ENCODE peak calls at places on chromosomes 1 and 21, in ten cellular contexts. Q is tibial nerve; H is cardiac muscle cell; C is breast epithelium; O is transverse colon; M is CD8-positive, alpha-beta T cell; G is esophagus muscularis mucosa; Z is sigmoid colon; W is GM12878; J is lower lobe of right lung. I is an unnamed sample.

GRCh38 chr1:162678439-162678838 is 46.2 kb downstream of the DDR2 start:
- DNase-seq in Q (peak; percentile 37), H (no peak), C (no peak), O (no peak), M (no peak), G (no peak), Z (peak; percentile 80), W (no peak), J (no peak), I (no peak)

GRCh38 chr21:42219606-42220137 is 732 bp downstream of the ABCG1 start:
- DNase-seq in Q (no peak), H (peak; percentile 30), C (no peak), O (peak; percentile 38), M (no peak), G (no peak), Z (peak; percentile 81), W (no peak), J (peak; percentile 69), I (no peak)

GRCh38 chr1:51284487-51284954 is 45.8 kb downstream of the TTC39A start:
- DNase-seq in Q (no peak), H (peak; percentile 68), C (no peak), O (peak; percentile 33), M (no peak), G (no peak), Z (no peak), W (no peak), J (no peak), I (peak; percentile 73)

GRCh38 chr1:98557808-98558390 is 103.6 kb upstream of the SNX7 start:
- DNase-seq in Q (no peak), H (peak; percentile 29), C (no peak), O (no peak), M (no peak), G (no peak), Z (no peak), W (no peak), J (no peak), I (no peak)

GRCh38 chr1:12456979-12457378 is 161.0 kb downstream of the DHRS3 start:
- DNase-seq in Q (no peak), H (no peak), C (no peak), O (no peak), M (no peak), G (no peak), Z (no peak), W (no peak), J (no peak), I (no peak)

GRCh38 chr1:43549921-43550597 is 19.4 kb downstream of the PTPRF start:
- DNase-seq in Q (no peak), H (peak; percentile 66), C (peak; percentile 97), O (peak; percentile 92), M (no peak), G (no peak), Z (peak; percentile 74), W (no peak), J (peak; percentile 90), I (no peak)

GRCh38 chr1:113531321-113531720 is 141.0 kb downstream of the MAGI3 start:
- DNase-seq in Q (no peak), H (no peak), C (no peak), O (no peak), M (no peak), G (no peak), Z (no peak), W (no peak), J (no peak), I (no peak)

GRCh38 chr21:46557469-46557868 is 47.4 kb downstream of the S100B start:
- DNase-seq in Q (no peak), H (no peak), C (no peak), O (no peak), M (no peak), G (no peak), Z (peak; percentile 47), W (no peak), J (peak; percentile 29), I (no peak)

GRCh38 chr21:26148071-26148470 is 22.5 kb downstream of the APP start:
- DNase-seq in Q (no peak), H (peak; percentile 74), C (no peak), O (no peak), M (no peak), G (no peak), Z (no peak), W (no peak), J (no peak), I (peak; percentile 54)

GRCh38 chr1:172720325-172720724 is 61.4 kb downstream of the FASLG start:
- DNase-seq in Q (no peak), H (no peak), C (no peak), O (no peak), M (no peak), G (no peak), Z (no peak), W (no peak), J (no peak), I (no peak)

GRCh38 chr1:154481058-154481457 is 21.0 kb upstream of the TDRD10 start:
- DNase-seq in Q (no peak), H (no peak), C (no peak), O (no peak), M (no peak), G (no peak), Z (no peak), W (no peak), J (no peak), I (no peak)

GRCh38 chr21:40386301-40386911 is 460.6 kb downstream of the DSCAM start:
- DNase-seq in Q (peak; percentile 39), H (peak; percentile 77), C (peak; percentile 56), O (peak; percentile 34), M (no peak), G (no peak), Z (no peak), W (no peak), J (peak; percentile 67), I (peak; percentile 34)

GRCh38 chr1:221415626-221416025 is 326.3 kb downstream of the DUSP10 start:
- DNase-seq in Q (no peak), H (no peak), C (no peak), O (no peak), M (no peak), G (no peak), Z (no peak), W (no peak), J (no peak), I (no peak)

GRCh38 chr1:30942326-30942978 is 33.9 kb upstream of the SDC3 start:
- DNase-seq in Q (no peak), H (no peak), C (no peak), O (no peak), M (no peak), G (no peak), Z (no peak), W (no peak), J (no peak), I (no peak)
- H3K36me3 ChIP-seq in Q (peaks cover 92% of the 10 kb centered on the region), H (peaks cover 80% of the 10 kb centered on the region), C (peaks cover 13% of the 10 kb centered on the region), O (peaks cover 63% of the 10 kb centered on the region), M (peaks cover 29% of the 10 kb centered on the region), G (peaks cover 95% of the 10 kb centered on the region), Z (peaks cover 10% of the 10 kb centered on the region), W (peaks cover 12% of the 10 kb centered on the region), J (peaks cover 99% of the 10 kb centered on the region), I (peaks cover 92% of the 10 kb centered on the region)

DNA sequence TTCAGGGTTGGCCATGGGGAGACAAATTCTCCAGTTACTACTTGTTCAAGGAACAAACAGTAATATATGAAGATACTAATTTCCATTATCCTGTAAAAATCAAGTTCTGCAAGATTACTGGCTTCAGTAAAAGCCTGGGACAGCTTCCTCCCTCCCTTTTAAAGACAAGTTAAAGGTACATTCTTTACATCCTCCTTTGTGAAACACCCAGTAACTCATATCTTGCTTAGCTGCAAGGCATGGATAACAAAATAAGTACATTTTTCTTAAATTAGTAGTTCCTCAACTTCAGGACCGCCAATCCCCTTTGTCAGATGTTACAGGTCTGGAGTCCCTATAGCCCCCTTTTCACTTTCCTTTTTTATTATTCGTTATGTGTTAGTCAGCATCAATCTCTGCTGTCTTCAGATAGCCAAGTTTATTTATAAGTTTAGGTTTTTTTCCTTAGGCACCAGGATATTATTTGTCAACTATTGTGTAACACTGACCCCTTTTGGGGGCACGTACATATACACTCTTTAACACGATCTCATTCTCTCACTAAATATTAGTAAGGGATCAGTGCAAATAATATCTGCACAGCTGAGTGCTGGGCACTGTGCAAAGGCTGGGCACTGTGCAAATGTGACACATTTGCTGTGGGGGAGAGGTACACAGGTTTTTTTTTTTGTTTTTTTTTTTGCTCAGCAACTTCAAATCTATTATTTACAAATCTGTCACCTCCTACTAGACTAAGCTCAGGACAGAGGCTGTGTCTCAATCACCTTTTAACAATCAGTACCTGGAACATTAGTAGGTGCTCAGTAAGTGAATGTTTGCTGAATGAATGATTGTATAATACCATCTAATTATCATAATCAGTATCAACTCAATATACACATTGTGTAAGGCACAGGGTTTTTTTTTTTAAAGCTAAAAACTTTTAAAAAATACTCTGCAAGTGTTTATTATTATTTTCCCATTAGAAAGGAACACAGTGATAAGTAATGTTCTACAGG is 9.6 kb downstream of the ERRFI1 start:
- DNase-seq in Q (no peak), H (no peak), C (no peak), O (no peak), M (no peak), G (no peak), Z (no peak), W (no peak), J (no peak), I (no peak)
- H3K27ac ChIP-seq in Q (peak overlapping the region; percentile 36), H (no peak overlapping the region), C (peak overlapping the region; percentile 60), O (peak overlapping the region; percentile 57), M (no peak overlapping the region), G (peak overlapping the region; percentile 96), Z (peak overlapping the region; percentile 98), W (no peak overlapping the region), J (peak overlapping the region; percentile 59), I (no peak overlapping the region)

GRCh38 chr1:19615438-19615837 is 28.7 kb upstream of the NBL1 start:
- DNase-seq in Q (no peak), H (no peak), C (no peak), O (no peak), M (no peak), G (no peak), Z (no peak), W (no peak), J (no peak), I (no peak)

GRCh38 chr1:19619697-19620384 is 24.3 kb upstream of the NBL1 start:
- DNase-seq in Q (no peak), H (no peak), C (no peak), O (peak; percentile 73), M (no peak), G (no peak), Z (no peak), W (no peak), J (no peak), I (no peak)

GRCh38 chr1:19618428-19618827 is 25.7 kb upstream of the NBL1 start:
- DNase-seq in Q (no peak), H (no peak), C (no peak), O (no peak), M (no peak), G (no peak), Z (no peak), W (no peak), J (no peak), I (no peak)

GRCh38 chr1:19613075-19613748 is 30.9 kb upstream of the NBL1 start:
- DNase-seq in Q (no peak), H (no peak), C (no peak), O (peak; percentile 54), M (no peak), G (no peak), Z (no peak), W (no peak), J (no peak), I (no peak)

GRCh38 chr1:19616489-19616888 is 27.6 kb upstream of the NBL1 start:
- DNase-seq in Q (no peak), H (no peak), C (no peak), O (no peak), M (no peak), G (no peak), Z (no peak), W (no peak), J (no peak), I (no peak)
- H3K4me1 ChIP-seq in Q (peaks cover 18% of the 10 kb centered on the region), H (no peaks in the 10 kb centered on the region), C (no peaks in the 10 kb centered on the region), O (peaks cover 96% of the 10 kb centered on the region), M (no peaks in the 10 kb centered on the region), G (peaks cover 96% of the 10 kb centered on the region), Z (peaks cover 42% of the 10 kb centered on the region), W (no peaks in the 10 kb centered on the region), J (no peaks in the 10 kb centered on the region), I (peaks cover 9% of the 10 kb centered on the region)

GRCh38 chr1:24915819-24916602 is 14.1 kb downstream of the RUNX3 start:
- DNase-seq in Q (no peak), H (no peak), C (no peak), O (no peak), M (no peak), G (no peak), Z (no peak), W (no peak), J (no peak), I (peak; percentile 31)
- H3K36me3 ChIP-seq in Q (no peaks in the 10 kb centered on the region), H (no peaks in the 10 kb centered on the region), C (no peaks in the 10 kb centered on the region), O (no peaks in the 10 kb centered on the region), M (peaks cover 62% of the 10 kb centered on the region), G (no peaks in the 10 kb centered on the region), Z (no peaks in the 10 kb centered on the region), W (peaks cover 81% of the 10 kb centered on the region), J (peaks cover 4% of the 10 kb centered on the region), I (no peaks in the 10 kb centered on the region)